ENCODE peak calls at places on chromosomes 13 and 19, in five cellular contexts. One of them, this sample, is unnamed.

GRCh38 chr13:50361282-50361681 is 346.0 kb downstream of the KCNRG start:
- DNase-seq in stimulated activated CD4-positive, alpha-beta T cell treated with anti-CD3 and anti-CD28 coated beads, Interleukin-2, amount 100 ng/mL, for 48 hours: no peak
- DNase-seq in activated T-helper 1 cell treated with anti-CD3 and anti-CD28 coated beads, Interleukin-12 subunit alpha, Interleukin-12 subunit beta, Interleukin-2, Interleukin-4 antibody, amounts not matched to agents 30 ng/mL and 10 ng/mL and 1 ng/mL, durations not matched to agents 14 hours and 24 hours and 36 hours: no peak
- DNase-seq in mesothelial cell of epicardium: no peak
- DNase-seq in naive thymus-derived CD4-positive, alpha-beta T cell: no peak
- DNase-seq in this sample: no peak

GRCh38 chr13:113812140-113813036 is 51.5 kb downstream of the GAS6 start:
- DNase-seq in stimulated activated CD4-positive, alpha-beta T cell treated with anti-CD3 and anti-CD28 coated beads, Interleukin-2, amount 100 ng/mL, for 48 hours: no peak
- DNase-seq in activated T-helper 1 cell treated with anti-CD3 and anti-CD28 coated beads, Interleukin-12 subunit alpha, Interleukin-12 subunit beta, Interleukin-2, Interleukin-4 antibody, amounts not matched to agents 30 ng/mL and 10 ng/mL and 1 ng/mL, durations not matched to agents 14 hours and 24 hours and 36 hours: no peak
- DNase-seq in mesothelial cell of epicardium: no peak
- DNase-seq in naive thymus-derived CD4-positive, alpha-beta T cell: no peak
- DNase-seq in this sample: no peak

GRCh38 chr19:34320277-34320676 is 44.7 kb upstream of the GPI start:
- DNase-seq in naive thymus-derived CD4-positive, alpha-beta T cell: no peak
- DNase-seq in mesothelial cell of epicardium: no peak
- DNase-seq in stimulated activated CD4-positive, alpha-beta T cell treated with anti-CD3 and anti-CD28 coated beads, Interleukin-2, amount 100 ng/mL, for 48 hours: no peak
- DNase-seq in activated T-helper 1 cell treated with anti-CD3 and anti-CD28 coated beads, Interleukin-12 subunit alpha, Interleukin-12 subunit beta, Interleukin-2, Interleukin-4 antibody, amounts not matched to agents 30 ng/mL and 10 ng/mL and 1 ng/mL, durations not matched to agents 14 hours and 24 hours and 36 hours: no peak
- DNase-seq in this sample: no peak

GRCh38 chr19:35848919-35849505 is 3.3 kb downstream of the NPHS1 start:
- DNase-seq in stimulated activated CD4-positive, alpha-beta T cell treated with anti-CD3 and anti-CD28 coated beads, Interleukin-2, amount 100 ng/mL, for 48 hours: no peak
- DNase-seq in naive thymus-derived CD4-positive, alpha-beta T cell: no peak
- DNase-seq in mesothelial cell of epicardium: no peak
- DNase-seq in activated T-helper 1 cell treated with anti-CD3 and anti-CD28 coated beads, Interleukin-12 subunit alpha, Interleukin-12 subunit beta, Interleukin-2, Interleukin-4 antibody, amounts not matched to agents 30 ng/mL and 10 ng/mL and 1 ng/mL, durations not matched to agents 14 hours and 24 hours and 36 hours: no peak
- DNase-seq in this sample: no peak

GRCh38 chr13:50129923-50130685 is 114.9 kb downstream of the KCNRG start:
- DNase-seq in naive thymus-derived CD4-positive, alpha-beta T cell: no peak
- DNase-seq in stimulated activated CD4-positive, alpha-beta T cell treated with anti-CD3 and anti-CD28 coated beads, Interleukin-2, amount 100 ng/mL, for 48 hours: no peak
- DNase-seq in activated T-helper 1 cell treated with anti-CD3 and anti-CD28 coated beads, Interleukin-12 subunit alpha, Interleukin-12 subunit beta, Interleukin-2, Interleukin-4 antibody, amounts not matched to agents 30 ng/mL and 10 ng/mL and 1 ng/mL, durations not matched to agents 14 hours and 24 hours and 36 hours: no peak
- DNase-seq in mesothelial cell of epicardium: no peak
- DNase-seq in this sample: peak; percentile 30

GRCh38 chr13:37540228-37540627 is 58.3 kb downstream of the POSTN start:
- DNase-seq in naive thymus-derived CD4-positive, alpha-beta T cell: no peak
- DNase-seq in activated T-helper 1 cell treated with anti-CD3 and anti-CD28 coated beads, Interleukin-12 subunit alpha, Interleukin-12 subunit beta, Interleukin-2, Interleukin-4 antibody, amounts not matched to agents 30 ng/mL and 10 ng/mL and 1 ng/mL, durations not matched to agents 14 hours and 24 hours and 36 hours: no peak
- DNase-seq in stimulated activated CD4-positive, alpha-beta T cell treated with anti-CD3 and anti-CD28 coated beads, Interleukin-2, amount 100 ng/mL, for 48 hours: no peak
- DNase-seq in mesothelial cell of epicardium: no peak
- DNase-seq in this sample: no peak

GRCh38 chr13:35349673-35350278 is 126.7 kb downstream of the MAB21L1 start:
- DNase-seq in stimulated activated CD4-positive, alpha-beta T cell treated with anti-CD3 and anti-CD28 coated beads, Interleukin-2, amount 100 ng/mL, for 48 hours: no peak
- DNase-seq in mesothelial cell of epicardium: no peak
- DNase-seq in activated T-helper 1 cell treated with anti-CD3 and anti-CD28 coated beads, Interleukin-12 subunit alpha, Interleukin-12 subunit beta, Interleukin-2, Interleukin-4 antibody, amounts not matched to agents 30 ng/mL and 10 ng/mL and 1 ng/mL, durations not matched to agents 14 hours and 24 hours and 36 hours: no peak
- DNase-seq in naive thymus-derived CD4-positive, alpha-beta T cell: no peak
- DNase-seq in this sample: no peak

GRCh38 chr13:29564828-29565227 is 30.7 kb downstream of the SLC7A1 start:
- DNase-seq in mesothelial cell of epicardium: no peak
- DNase-seq in activated T-helper 1 cell treated with anti-CD3 and anti-CD28 coated beads, Interleukin-12 subunit alpha, Interleukin-12 subunit beta, Interleukin-2, Interleukin-4 antibody, amounts not matched to agents 30 ng/mL and 10 ng/mL and 1 ng/mL, durations not matched to agents 14 hours and 24 hours and 36 hours: no peak
- DNase-seq in naive thymus-derived CD4-positive, alpha-beta T cell: no peak
- DNase-seq in stimulated activated CD4-positive, alpha-beta T cell treated with anti-CD3 and anti-CD28 coated beads, Interleukin-2, amount 100 ng/mL, for 48 hours: no peak
- DNase-seq in this sample: no peak

GRCh38 chr19:30215248-30215647 is 156.9 kb upstream of the ZNF536 start:
- DNase-seq in activated T-helper 1 cell treated with anti-CD3 and anti-CD28 coated beads, Interleukin-12 subunit alpha, Interleukin-12 subunit beta, Interleukin-2, Interleukin-4 antibody, amounts not matched to agents 30 ng/mL and 10 ng/mL and 1 ng/mL, durations not matched to agents 14 hours and 24 hours and 36 hours: no peak
- DNase-seq in mesothelial cell of epicardium: no peak
- DNase-seq in stimulated activated CD4-positive, alpha-beta T cell treated with anti-CD3 and anti-CD28 coated beads, Interleukin-2, amount 100 ng/mL, for 48 hours: no peak
- DNase-seq in naive thymus-derived CD4-positive, alpha-beta T cell: no peak
- DNase-seq in this sample: no peak

GRCh38 chr19:3096267-3096901 is 2.2 kb downstream of the GNA11 start:
- DNase-seq in stimulated activated CD4-positive, alpha-beta T cell treated with anti-CD3 and anti-CD28 coated beads, Interleukin-2, amount 100 ng/mL, for 48 hours: no peak
- DNase-seq in activated T-helper 1 cell treated with anti-CD3 and anti-CD28 coated beads, Interleukin-12 subunit alpha, Interleukin-12 subunit beta, Interleukin-2, Interleukin-4 antibody, amounts not matched to agents 30 ng/mL and 10 ng/mL and 1 ng/mL, durations not matched to agents 14 hours and 24 hours and 36 hours: no peak
- DNase-seq in mesothelial cell of epicardium: no peak
- DNase-seq in naive thymus-derived CD4-positive, alpha-beta T cell: no peak
- DNase-seq in this sample: no peak

GRCh38 chr13:114012921-114013320 is 39.0 kb upstream of the C13orf46 start:
- DNase-seq in mesothelial cell of epicardium: no peak
- DNase-seq in naive thymus-derived CD4-positive, alpha-beta T cell: no peak
- DNase-seq in activated T-helper 1 cell treated with anti-CD3 and anti-CD28 coated beads, Interleukin-12 subunit alpha, Interleukin-12 subunit beta, Interleukin-2, Interleukin-4 antibody, amounts not matched to agents 30 ng/mL and 10 ng/mL and 1 ng/mL, durations not matched to agents 14 hours and 24 hours and 36 hours: no peak
- DNase-seq in stimulated activated CD4-positive, alpha-beta T cell treated with anti-CD3 and anti-CD28 coated beads, Interleukin-2, amount 100 ng/mL, for 48 hours: no peak
- DNase-seq in this sample: no peak

GRCh38 chr19:29674374-29675119 is 9.3 kb downstream of the PLEKHF1 start:
- DNase-seq in activated T-helper 1 cell treated with anti-CD3 and anti-CD28 coated beads, Interleukin-12 subunit alpha, Interleukin-12 subunit beta, Interleukin-2, Interleukin-4 antibody, amounts not matched to agents 30 ng/mL and 10 ng/mL and 1 ng/mL, durations not matched to agents 14 hours and 24 hours and 36 hours: no peak
- DNase-seq in naive thymus-derived CD4-positive, alpha-beta T cell: no peak
- DNase-seq in mesothelial cell of epicardium: no peak
- DNase-seq in stimulated activated CD4-positive, alpha-beta T cell treated with anti-CD3 and anti-CD28 coated beads, Interleukin-2, amount 100 ng/mL, for 48 hours: no peak
- DNase-seq in this sample: no peak

GRCh38 chr19:7534531-7534980 is 961 bp upstream of the PNPLA6 start:
- DNase-seq in naive thymus-derived CD4-positive, alpha-beta T cell: no peak
- DNase-seq in mesothelial cell of epicardium: no peak
- DNase-seq in stimulated activated CD4-positive, alpha-beta T cell treated with anti-CD3 and anti-CD28 coated beads, Interleukin-2, amount 100 ng/mL, for 48 hours: peak; percentile 30
- DNase-seq in activated T-helper 1 cell treated with anti-CD3 and anti-CD28 coated beads, Interleukin-12 subunit alpha, Interleukin-12 subunit beta, Interleukin-2, Interleukin-4 antibody, amounts not matched to agents 30 ng/mL and 10 ng/mL and 1 ng/mL, durations not matched to agents 14 hours and 24 hours and 36 hours: no peak
- DNase-seq in this sample: no peak

This sample was measured in immature natural killer cell.